ENCODE peak calls at places on chromosome 2, in four cellular contexts. O is astrocyte, M is neural progenitor cell, J is SK-N-SH. N is an unnamed sample. For H3K9me3, the result is how much of the 10 kb centered on the place peaks cover.

GRCh38 chr2:224584768-224585204 is 377 bp downstream of the CUL3 start:
- DNase-seq in J (peak), O (no peak), M (peak), N (peak)

GRCh38 chr2:64105676-64106461 is 38.4 kb downstream of the PELI1 start:
- DNase-seq in M (no peak), O (peak), J (no peak), N (no peak)

GRCh38 chr2:192267484-192267883 is 72.8 kb upstream of the TMEFF2 start:
- DNase-seq in M (no peak), O (peak), J (no peak), N (no peak)

GRCh38 chr2:41989503-41990180 is 58.2 kb upstream of the PKDCC start:
- DNase-seq in O (no peak), M (peak), J (no peak), N (no peak)

GRCh38 chr2:135667045-135667444 is 74.6 kb upstream of the UBXN4 start:
- DNase-seq in J (no peak), O (no peak), M (no peak), N (no peak)

GRCh38 chr2:111957872-111958354 is 59.5 kb downstream of the MERTK start:
- DNase-seq in O (no peak), J (no peak), M (no peak), N (no peak)

GRCh38 chr2:168478206-168478605 is 22.1 kb downstream of the CERS6 start:
- DNase-seq in O (no peak), M (no peak), J (no peak), N (no peak)

GRCh38 chr2:234705108-234705507 is 208.2 kb upstream of the ARL4C start:
- DNase-seq in M (no peak), J (no peak), O (peak), N (no peak)

GRCh38 chr2:54107903-54108615 is 7.4 kb upstream of the ACYP2 start:
- DNase-seq in O (no peak), M (peak), J (peak), N (no peak)

GRCh38 chr2:286774-287392 is 1.0 kb downstream of the ALKAL2 start:
- DNase-seq in J (peak), M (peak), O (no peak), N (no peak)

GRCh38 chr2:132804045-132804444 is 134.0 kb upstream of the LYPD1 start:
- DNase-seq in J (no peak), O (peak), M (no peak), N (peak)

GRCh38 chr2:158953926-158954763 is 14.3 kb upstream of the TANC1 start:
- DNase-seq in O (peak), J (peak), M (no peak), N (peak)

GRCh38 chr2:144198116-144198515 is 321.8 kb downstream of the ZEB2 start:
- DNase-seq in M (no peak), O (peak), J (no peak), N (no peak)

GRCh38 chr2:8421658-8422499 is 260.0 kb upstream of the ID2 start:
- DNase-seq in M (no peak), J (no peak), O (no peak), N (no peak)

GRCh38 chr2:173880561-173880960 is 84.6 kb downstream of the SP3 start:
- DNase-seq in M (no peak), O (no peak), J (no peak), N (no peak)

GRCh38 chr2:173874003-173874898 is 90.9 kb downstream of the SP3 start:
- DNase-seq in M (no peak), O (no peak), J (no peak), N (no peak)

GRCh38 chr2:173874899-173875247 is 90.3 kb downstream of the SP3 start:
- DNase-seq in J (no peak), M (no peak), O (no peak), N (no peak)

GRCh38 chr2:173872714-173873113 is 92.5 kb downstream of the SP3 start:
- DNase-seq in J (no peak), M (no peak), O (no peak), N (no peak)

DNA sequence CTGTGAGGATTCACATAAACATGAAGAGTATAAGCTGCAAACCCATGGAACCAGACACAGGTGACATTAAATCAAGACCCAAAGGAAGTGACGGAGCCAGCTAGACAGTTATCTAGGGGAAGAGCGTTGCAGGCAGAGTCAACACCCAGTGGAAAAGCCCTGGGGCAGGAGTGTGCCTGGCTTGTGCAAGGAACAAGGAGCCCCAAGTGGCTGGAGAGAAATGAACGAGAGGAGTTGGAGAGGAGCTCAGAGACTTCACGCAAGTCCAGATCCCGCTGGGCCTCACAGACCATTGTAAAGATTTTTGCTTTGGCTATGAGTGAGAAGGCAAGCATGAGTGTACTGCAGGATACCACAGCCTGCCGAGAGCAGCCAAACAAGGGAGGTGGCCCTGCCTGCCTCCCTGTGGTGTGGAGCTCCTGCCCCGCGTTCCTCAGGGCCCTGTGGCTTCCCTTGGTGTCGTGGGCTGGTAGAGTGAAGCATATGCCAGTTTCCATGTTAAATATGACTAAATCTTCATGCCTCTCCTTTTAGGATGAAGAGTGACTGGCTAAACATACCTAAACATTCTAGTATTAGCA is 88.2 kb downstream of the SP3 start:
- DNase-seq in O (no peak), J (no peak), M (no peak), N (no peak)
- H2AFZ ChIP-seq in O (no peak), J (no peak), M (no peak), N (no peak)

DNA sequence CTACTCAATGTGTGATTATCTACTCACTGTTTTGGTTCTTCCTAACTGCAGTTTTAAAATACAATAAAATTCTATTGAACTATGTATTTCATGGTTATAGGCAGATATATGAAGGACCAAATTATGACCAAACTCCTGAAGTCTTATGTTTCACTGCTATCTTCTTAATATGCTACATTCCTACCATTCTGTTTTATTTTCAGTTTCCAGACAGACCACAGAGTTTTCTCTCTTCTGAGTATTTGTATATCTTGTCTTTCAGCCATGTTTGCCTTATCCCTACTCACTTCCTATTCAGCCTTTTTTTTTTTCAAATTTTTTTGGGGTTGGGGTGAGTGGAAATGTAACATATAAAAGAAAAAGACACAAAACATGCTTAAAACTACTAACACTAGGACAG is 6.3 kb downstream of the RFTN2 start:
- DNase-seq in M (no peak), J (no peak), O (no peak), N (peak)
- H3K9me3 ChIP-seq in M (under half), J (under half), O (under half), N (under half)

GRCh38 chr2:128232965-128233789 is 85.5 kb downstream of the HS6ST1 start:
- DNase-seq in O (peak), J (peak), M (peak), N (peak)

GRCh38 chr2:128234613-128235012 is 84.1 kb downstream of the HS6ST1 start:
- DNase-seq in J (peak), O (no peak), M (no peak), N (no peak)

GRCh38 chr2:128236491-128237035 is 82.1 kb downstream of the HS6ST1 start:
- DNase-seq in O (peak), M (no peak), J (no peak), N (no peak)

GRCh38 chr2:128235581-128235980 is 83.1 kb downstream of the HS6ST1 start:
- DNase-seq in M (no peak), J (no peak), O (no peak), N (no peak)

DNA sequence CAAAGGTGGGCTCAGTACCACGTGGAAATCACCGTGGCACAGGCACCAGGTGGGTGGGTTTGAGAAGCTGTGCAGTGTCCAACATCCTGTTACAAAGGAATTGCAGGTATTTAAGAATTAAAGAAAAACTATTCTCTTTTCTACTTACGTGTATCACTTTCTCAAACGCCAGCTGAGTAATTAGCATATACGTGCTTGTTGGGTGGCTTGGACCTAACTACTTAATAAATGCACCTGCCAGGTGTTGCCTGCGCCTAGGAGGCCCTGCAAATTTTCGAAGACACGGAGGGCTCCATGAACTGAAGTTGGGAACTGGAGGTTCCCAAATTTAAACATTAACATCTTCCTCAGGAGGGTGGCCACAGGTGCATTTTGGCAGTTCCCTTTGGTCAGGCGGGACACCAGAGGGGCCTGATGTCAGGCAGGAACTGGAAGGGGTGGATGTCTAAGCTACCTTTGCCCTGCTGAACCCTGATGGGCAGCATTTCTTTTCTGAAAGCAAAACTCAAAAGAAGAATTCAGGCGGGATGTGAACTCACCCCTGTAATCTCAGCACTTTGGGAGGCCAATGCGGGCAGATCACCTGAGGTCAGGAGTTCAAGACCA is 84.8 kb downstream of the HS6ST1 start:
- DNase-seq in J (no peak), M (no peak), O (no peak), N (no peak)
- TF ChIP-seq CTCF in J (no peak), M (no peak), O (no peak), N (no peak)

DNA sequence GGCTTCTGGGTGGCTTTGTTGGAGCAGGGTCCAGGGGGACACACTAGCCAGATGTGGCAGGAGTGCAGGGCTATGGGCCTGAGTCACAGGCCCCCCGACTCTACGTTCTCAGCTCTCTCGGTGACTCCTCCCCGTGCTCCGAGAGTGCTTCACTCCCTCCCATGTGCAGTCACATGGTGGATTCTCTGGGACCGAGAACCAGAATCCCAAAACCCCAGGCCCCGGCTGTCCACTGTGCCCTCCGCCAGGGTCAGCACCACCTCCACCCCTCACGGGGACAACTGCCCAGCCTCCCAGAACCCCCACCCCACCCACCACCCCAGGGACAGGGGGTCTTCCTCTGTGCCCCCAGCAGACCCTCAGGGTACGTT is 4.2 kb downstream of the RAMP1 start:
- DNase-seq in J (no peak), O (no peak), M (no peak), N (no peak)
- H2AFZ ChIP-seq in J (no peak), O (no peak), M (no peak), N (no peak)

GRCh38 chr2:39359453-39360038 is 77.5 kb downstream of the MAP4K3 start:
- DNase-seq in M (no peak), J (no peak), O (no peak), N (no peak)
- H3K9me3 ChIP-seq in M (under half), J (under half), O (under half), N (under half)

GRCh38 chr2:128982670-128983069 is 664.0 kb upstream of the HS6ST1 start:
- DNase-seq in O (no peak), J (no peak), M (no peak), N (no peak)
- TF ChIP-seq CTCF in O (no peak), J (no peak), M (no peak), N (no peak)

GRCh38 chr2:62477573-62477972 is 28.4 kb downstream of the TMEM17 start:
- DNase-seq in J (no peak), M (no peak), O (no peak), N (no peak)
- H2AFZ ChIP-seq in J (no peak), M (no peak), O (peak), N (no peak)

DNA sequence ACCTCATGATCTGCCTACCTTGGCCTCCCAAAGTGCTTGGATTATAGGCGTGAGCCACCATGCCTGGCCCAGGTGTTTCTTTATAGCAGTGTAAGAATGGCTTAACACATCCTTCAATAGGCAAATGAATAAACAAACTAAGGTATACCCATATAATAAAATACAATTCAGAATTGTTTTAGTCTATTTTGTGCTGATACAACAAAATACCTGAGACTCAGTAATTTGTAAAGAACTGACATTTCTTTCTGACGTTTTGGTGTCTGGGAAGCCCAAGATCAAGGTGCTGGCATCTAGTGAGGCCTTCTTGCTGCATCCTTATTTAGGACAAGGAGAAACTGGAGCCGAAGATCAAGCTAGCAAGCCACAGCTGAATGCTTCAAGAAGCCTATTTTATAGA is 1372.1 kb upstream of the DDX18 start:
- DNase-seq in J (no peak), M (no peak), O (no peak), N (no peak)
- H3K9me3 ChIP-seq in J (under half), M (under half), O (under half), N (under half)

GRCh38 chr2:74778381-74779371 is 55.3 kb upstream of the HK2 start:
- DNase-seq in M (peak), J (peak), O (no peak), N (no peak)
- TF ChIP-seq CTCF in M (no peak), J (no peak), O (no peak), N (no peak)

N was measured in MM.1S.